ENCODE peak calls at places on chromosome 11, in seven cellular contexts. J, C, D, E, L, I and X are unnamed samples.

GRCh38 chr11:12288212-12288933 is 89.0 kb upstream of the PARVA start:
- DNase-seq in I (peak; percentile 73), E (peak; percentile 96), J (peak; percentile 71), D (peak; percentile 98), L (peak; percentile 93), C (peak; percentile 87), X (no peak)

GRCh38 chr11:12088047-12088481 is 22.3 kb upstream of the MICAL2 start:
- DNase-seq in E (peak; percentile 86), I (peak; percentile 19), J (no peak), L (peak; percentile 73), C (peak; percentile 82), D (peak; percentile 59), X (no peak)

GRCh38 chr11:115502636-115503082 is 1.6 kb downstream of the CADM1 start:
- DNase-seq in J (no peak), I (no peak), L (no peak), C (no peak), D (no peak), E (no peak), X (no peak)

GRCh38 chr11:69371731-69372588 is 78.0 kb downstream of the MYEOV start:
- DNase-seq in D (no peak), C (peak; percentile 14), J (no peak), L (no peak), E (no peak), I (peak; percentile 0), X (no peak)

GRCh38 chr11:110858556-110858921 is 146.3 kb upstream of the ARHGAP20 start:
- DNase-seq in D (peak; percentile 65), J (no peak), C (peak; percentile 49), L (peak; percentile 52), I (no peak), E (peak; percentile 65), X (no peak)

GRCh38 chr11:120136356-120136755 is 1.6 kb downstream of the TRIM29 start:
- DNase-seq in L (no peak), C (peak; percentile 10), D (no peak), I (no peak), J (no peak), E (no peak), X (no peak)

GRCh38 chr11:34682822-34683221 is 61.9 kb downstream of the EHF start:
- DNase-seq in E (no peak), C (no peak), I (no peak), D (no peak), J (peak; percentile 38), L (no peak), X (no peak)

GRCh38 chr11:58334708-58335107 is 24.2 kb downstream of the OR5B17 start:
- DNase-seq in C (no peak), L (peak; percentile 68), I (no peak), D (peak; percentile 37), E (peak; percentile 87), J (peak; percentile 31), X (no peak)

GRCh38 chr11:114314096-114314495 is 17.9 kb downstream of the NNMT start:
- DNase-seq in I (no peak), C (no peak), L (no peak), E (peak; percentile 37), D (no peak), J (no peak), X (no peak)

GRCh38 chr11:82080160-82080559 is 653.5 kb downstream of the FAM181B start:
- DNase-seq in D (peak; percentile 0), I (no peak), E (peak; percentile 71), L (no peak), C (no peak), J (no peak), X (no peak)

GRCh38 chr11:16512842-16513241 is 156.5 kb upstream of the SOX6 start:
- DNase-seq in C (no peak), D (no peak), J (no peak), E (no peak), L (no peak), I (no peak), X (no peak)

GRCh38 chr11:130213979-130214281 is 54.3 kb downstream of the ST14 start:
- DNase-seq in J (no peak), E (no peak), L (no peak), D (no peak), C (no peak), I (no peak), X (no peak)

GRCh38 chr11:6539748-6540268 is 42.7 kb downstream of the DNHD1 start:
- DNase-seq in D (no peak), I (no peak), E (no peak), J (no peak), L (no peak), C (no peak), X (no peak)

GRCh38 chr11:89205378-89205777 is 27.7 kb downstream of the TYR start:
- DNase-seq in E (no peak), D (no peak), I (no peak), L (no peak), C (no peak), J (peak; percentile 4), X (no peak)

GRCh38 chr11:36774603-36775002 is 176.6 kb upstream of the RAG2 start:
- DNase-seq in D (peak; percentile 2), J (no peak), I (no peak), L (peak; percentile 79), E (no peak), C (no peak), X (no peak)

GRCh38 chr11:88552377-88553029 is 215.0 kb upstream of the CTSC start:
- DNase-seq in I (peak; percentile 73), C (peak; percentile 44), E (no peak), L (peak; percentile 50), D (peak; percentile 41), J (peak; percentile 48), X (peak; percentile 8)

GRCh38 chr11:5071815-5072214 is 2.4 kb downstream of the OR52E1 start:
- DNase-seq in L (peak; percentile 5), C (no peak), D (no peak), I (no peak), J (no peak), E (no peak), X (no peak)

GRCh38 chr11:70768346-70769095 is 370.2 kb downstream of the CTTN start:
- DNase-seq in J (no peak), C (no peak), D (no peak), L (no peak), I (no peak), E (no peak), X (no peak)

GRCh38 chr11:134559617-134559992 is 147.6 kb upstream of the B3GAT1 start:
- DNase-seq in D (no peak), E (no peak), L (no peak), J (no peak), C (no peak), I (no peak), X (no peak)

GRCh38 chr11:70739091-70739490 is 340.8 kb downstream of the CTTN start:
- DNase-seq in I (no peak), D (no peak), C (no peak), J (no peak), E (no peak), L (no peak), X (no peak)

GRCh38 chr11:70020336-70021214 is 57.5 kb upstream of the ANO1 start:
- DNase-seq in E (peak; percentile 67), C (no peak), L (no peak), I (no peak), D (peak; percentile 13), J (no peak), X (no peak)

GRCh38 chr11:109018639-109019038 is 353.8 kb downstream of the DDX10 start:
- DNase-seq in I (no peak), J (no peak), D (no peak), C (no peak), E (no peak), L (no peak), X (no peak)

GRCh38 chr11:13962562-13963168 is at the start of gene SPON1:
- DNase-seq in D (peak; percentile 76), C (peak; percentile 65), I (peak; percentile 62), E (peak; percentile 25), L (peak; percentile 64), J (no peak), X (no peak)

GRCh38 chr11:28529540-28530410 is 421.6 kb downstream of the METTL15 start:
- DNase-seq in E (peak; percentile 80), C (no peak), I (no peak), L (peak; percentile 24), J (peak; percentile 37), D (peak; percentile 81), X (no peak)

GRCh38 chr11:16155448-16155847 is 200.9 kb downstream of the SOX6 start:
- DNase-seq in L (no peak), D (no peak), E (no peak), C (no peak), J (no peak), I (no peak), X (no peak)

GRCh38 chr11:99275521-99275920 is 254.8 kb downstream of the CNTN5 start:
- DNase-seq in C (no peak), E (no peak), J (no peak), L (no peak), I (no peak), D (no peak), X (no peak)

GRCh38 chr11:64745219-64745522 is 1.2 kb upstream of the RASGRP2 start:
- DNase-seq in D (peak; percentile 27), I (peak; percentile 53), C (peak; percentile 59), L (no peak), J (no peak), E (no peak), X (no peak)

GRCh38 chr11:76459299-76459698 is 14.5 kb downstream of the EMSY start:
- DNase-seq in L (peak; percentile 10), I (no peak), C (no peak), E (no peak), J (peak; percentile 18), D (peak; percentile 12), X (no peak)

GRCh38 chr11:61873588-61874459 is 17.5 kb downstream of the FADS3 start:
- DNase-seq in J (no peak), C (no peak), L (no peak), I (no peak), E (no peak), D (no peak), X (no peak)

GRCh38 chr11:104199041-104199440 is 35.1 kb upstream of the PDGFD start:
- DNase-seq in J (no peak), E (no peak), I (no peak), L (no peak), D (no peak), C (no peak), X (no peak)